ENCODE peak calls at places on chromosome 7, in eight cellular contexts. Q is fibroblast of pulmonary artery, E is AG04450, O is upper lobe of right lung, P is GM06990, I is kidney epithelial cell, R is HCT116, G is cardiac fibroblast. T is an unnamed sample.

GRCh38 chr7:150450491-150450992 is at the start of gene GIMAP8:
- DNase-seq in G (peak), I (no peak), R (no peak), P (no peak), O (peak), E (no peak), Q (no peak), T (no peak)

GRCh38 chr7:447523-447922 is 72.1 kb downstream of the PDGFA start:
- DNase-seq in R (no peak), P (no peak), O (no peak), I (no peak), Q (no peak), E (no peak), G (no peak), T (no peak)

GRCh38 chr7:152761116-152761748 is 1.7 kb downstream of the ACTR3B start:
- DNase-seq in Q (no peak), R (no peak), O (no peak), E (no peak), P (peak), G (no peak), I (peak), T (no peak)

GRCh38 chr7:128899392-128899791 is 11.1 kb downstream of the KCP start:
- DNase-seq in P (no peak), R (no peak), O (no peak), Q (no peak), I (no peak), G (no peak), E (no peak), T (no peak)

GRCh38 chr7:83936056-83936703 is 258.4 kb downstream of the SEMA3A start:
- DNase-seq in R (peak), G (peak), P (no peak), I (peak), Q (peak), O (no peak), E (peak), T (peak)

GRCh38 chr7:82131224-82131623 is 312.4 kb downstream of the CACNA2D1 start:
- DNase-seq in O (no peak), R (no peak), I (no peak), Q (no peak), G (no peak), P (no peak), E (no peak), T (no peak)

GRCh38 chr7:128172963-128173362 is 68.1 kb upstream of the LEP start:
- DNase-seq in O (no peak), P (no peak), E (no peak), R (no peak), Q (no peak), G (no peak), I (no peak), T (no peak)

GRCh38 chr7:691361-692045 is 35.0 kb upstream of the DNAAF5 start:
- DNase-seq in Q (no peak), R (no peak), G (no peak), E (no peak), I (no peak), O (peak), P (no peak), T (no peak)

GRCh38 chr7:17041324-17041723 is 159.5 kb upstream of the AGR3 start:
- DNase-seq in P (no peak), I (peak), O (no peak), R (no peak), G (peak), E (peak), Q (peak), T (no peak)

GRCh38 chr7:22346383-22347107 is 10.4 kb downstream of the RAPGEF5 start:
- DNase-seq in E (no peak), I (no peak), R (no peak), P (no peak), G (no peak), Q (no peak), O (no peak), T (no peak)

GRCh38 chr7:1121886-1122831 is 34.2 kb downstream of the GPER1 start:
- DNase-seq in Q (no peak), P (no peak), E (no peak), I (no peak), R (no peak), O (peak), G (no peak), T (no peak)

GRCh38 chr7:33579117-33579516 is 326.2 kb upstream of the BMPER start:
- DNase-seq in R (no peak), O (no peak), G (no peak), P (no peak), E (no peak), I (no peak), Q (no peak), T (no peak)

GRCh38 chr7:8724080-8724718 is 290.8 kb downstream of the NXPH1 start:
- DNase-seq in P (no peak), I (no peak), R (no peak), Q (no peak), E (no peak), G (no peak), O (no peak), T (peak)

GRCh38 chr7:127588697-127589482 is 679 bp downstream of the ARF5 start:
- DNase-seq in G (peak), Q (peak), O (peak), P (peak), I (no peak), E (peak), R (peak), T (no peak)

GRCh38 chr7:68720722-68721121 is 877.6 kb upstream of the AUTS2 start:
- DNase-seq in R (no peak), P (no peak), I (no peak), E (no peak), Q (peak), G (peak), O (no peak), T (no peak)

GRCh38 chr7:151684408-151685175 is 164.9 kb upstream of the RHEB start:
- DNase-seq in R (no peak), Q (no peak), O (no peak), P (no peak), I (no peak), E (no peak), G (no peak), T (no peak)

GRCh38 chr7:20785211-20786048 is 1.3 kb downstream of the SP8 start:
- DNase-seq in G (no peak), E (no peak), P (no peak), O (no peak), Q (no peak), I (no peak), R (no peak), T (no peak)

GRCh38 chr7:158613481-158613880 is 25.9 kb upstream of the PTPRN2 start:
- DNase-seq in E (no peak), R (no peak), G (peak), P (peak), O (no peak), Q (peak), I (peak), T (peak)

GRCh38 chr7:142603870-142604448 is 145.3 kb upstream of the PRSS1 start:
- DNase-seq in R (peak), O (no peak), E (no peak), I (no peak), Q (peak), G (peak), P (no peak), T (peak)
- H3K4me3 ChIP-seq in R (no peak), O (no peak), E (no peak), I (no peak), Q (peak), G (no peak), P (no peak), T (no peak)

DNA sequence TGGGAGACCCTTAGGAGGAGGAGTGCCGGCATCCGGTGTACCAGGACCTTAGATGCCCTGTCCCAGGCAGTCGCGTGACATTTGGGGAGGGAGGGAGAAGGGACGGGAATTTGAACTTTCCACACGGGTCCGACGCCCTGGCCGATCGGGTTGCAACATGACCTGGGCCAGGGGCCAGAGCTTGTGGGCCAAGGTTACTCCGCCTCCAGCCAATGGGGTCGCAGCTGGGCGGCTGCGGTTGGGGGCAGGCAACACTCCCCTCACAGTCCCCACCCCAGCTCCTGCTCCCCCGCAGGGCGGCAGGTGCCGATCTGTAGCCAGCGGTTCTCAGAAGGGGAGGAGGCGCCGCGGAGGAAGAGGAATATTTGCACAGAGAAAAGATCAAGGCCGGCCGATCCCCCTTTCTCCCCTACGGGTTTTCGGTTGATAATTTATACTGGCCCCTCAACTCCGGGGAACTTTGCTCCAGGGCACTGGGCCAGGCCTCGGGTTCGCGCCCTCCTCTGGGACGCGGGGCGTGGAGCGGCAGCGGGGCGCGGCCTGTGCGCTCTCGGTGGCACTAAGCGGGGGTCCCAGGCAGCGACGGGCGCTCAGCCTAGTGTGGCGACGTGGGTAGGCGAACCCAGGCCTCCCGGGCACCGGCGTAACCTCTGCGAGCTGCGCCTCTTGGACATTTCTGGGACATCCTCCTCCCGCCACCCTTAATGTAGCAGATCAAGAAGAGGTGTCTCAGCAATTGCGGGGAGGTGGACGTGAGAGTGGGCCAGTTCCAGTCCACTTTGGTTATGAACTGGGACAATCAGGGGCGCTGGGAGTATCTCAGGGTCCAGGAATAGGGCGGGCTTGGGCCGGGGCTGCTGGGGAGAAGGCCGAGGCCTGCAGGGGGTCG is 1.2 kb downstream of the MLXIPL start:
- DNase-seq in G (peak), O (peak), I (no peak), P (no peak), E (no peak), Q (peak), R (no peak), T (no peak)
- H3K4me3 ChIP-seq in G (no peak), O (peak), I (peak), P (no peak), E (no peak), Q (no peak), R (peak), T (no peak)

GRCh38 chr7:130254555-130254954 is 12.1 kb upstream of the CPA2 start:
- DNase-seq in O (no peak), G (no peak), E (no peak), I (no peak), P (no peak), Q (no peak), R (no peak), T (no peak)

GRCh38 chr7:130258494-130259078 is 8.1 kb upstream of the CPA2 start:
- DNase-seq in I (no peak), O (no peak), G (no peak), Q (no peak), R (no peak), P (no peak), E (no peak), T (no peak)

GRCh38 chr7:130256716-130257115 is 9.9 kb upstream of the CPA2 start:
- DNase-seq in R (no peak), G (no peak), Q (no peak), E (no peak), O (no peak), I (no peak), P (no peak), T (no peak)
- H3K4me3 ChIP-seq in R (no peak), G (no peak), Q (no peak), E (no peak), O (no peak), I (no peak), P (no peak), T (no peak)

DNA sequence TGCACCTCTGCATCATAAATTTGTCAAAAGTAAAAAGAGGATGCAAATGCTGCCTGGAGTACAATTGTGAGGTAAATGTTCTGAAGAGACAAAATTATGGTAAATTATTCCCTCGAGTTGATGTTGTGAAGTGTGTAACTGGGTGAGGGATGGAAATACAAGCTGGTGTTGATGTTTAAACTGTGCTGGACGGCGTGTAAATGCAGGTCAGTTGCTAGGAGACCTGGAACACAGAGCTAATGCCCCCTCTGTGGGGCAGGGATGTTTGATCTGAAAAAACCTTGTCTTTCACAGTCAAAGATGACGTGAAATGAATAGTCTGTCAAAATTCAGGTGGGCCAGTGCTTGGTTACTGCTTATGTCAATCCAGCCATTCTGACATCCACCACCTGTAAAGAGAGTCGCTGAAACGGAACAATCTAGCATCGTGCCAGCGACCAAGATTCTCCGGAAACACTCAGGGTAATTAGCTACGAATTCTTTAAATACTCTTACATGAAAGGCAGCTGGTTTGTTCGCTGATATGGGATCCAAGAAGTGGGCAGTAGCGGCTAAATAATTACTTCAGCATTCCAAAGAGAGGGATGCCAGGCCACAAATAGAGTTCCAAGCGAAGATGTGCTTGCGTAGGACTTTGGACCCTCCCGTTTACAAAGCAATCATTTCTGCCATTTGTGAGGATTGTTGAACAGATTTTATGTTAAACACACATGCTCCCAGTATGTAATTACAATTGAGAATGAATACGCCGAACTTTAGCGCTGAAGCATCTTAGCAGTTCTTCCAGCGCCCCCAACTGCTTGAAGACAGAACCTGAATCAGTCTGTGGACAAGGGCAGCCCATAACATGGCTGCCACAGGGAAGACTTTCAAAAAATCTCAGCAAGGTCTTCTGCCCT is 7.4 kb upstream of the ASB4 start:
- DNase-seq in G (peak), R (no peak), P (no peak), Q (peak), I (no peak), E (no peak), O (no peak), T (no peak)
- H3K4me3 ChIP-seq in G (no peak), R (no peak), P (no peak), Q (peak), I (peak), E (no peak), O (peak), T (no peak)

GRCh38 chr7:27107391-27107900 is 5.0 kb upstream of the HOXA2 start:
- DNase-seq in G (no peak), O (no peak), Q (no peak), E (no peak), I (no peak), R (no peak), P (no peak), T (no peak)

GRCh38 chr7:27108390-27109127 is 6.1 kb upstream of the HOXA2 start:
- DNase-seq in E (no peak), P (no peak), Q (no peak), I (no peak), G (no peak), O (no peak), R (no peak), T (no peak)

GRCh38 chr7:27106181-27106905 is 3.9 kb upstream of the HOXA2 start:
- DNase-seq in Q (no peak), P (no peak), O (no peak), R (no peak), G (no peak), E (no peak), I (no peak), T (no peak)

GRCh38 chr7:27106906-27107250 is 4.4 kb upstream of the HOXA2 start:
- DNase-seq in G (no peak), O (no peak), R (no peak), Q (no peak), I (no peak), P (no peak), E (no peak), T (no peak)

DNA sequence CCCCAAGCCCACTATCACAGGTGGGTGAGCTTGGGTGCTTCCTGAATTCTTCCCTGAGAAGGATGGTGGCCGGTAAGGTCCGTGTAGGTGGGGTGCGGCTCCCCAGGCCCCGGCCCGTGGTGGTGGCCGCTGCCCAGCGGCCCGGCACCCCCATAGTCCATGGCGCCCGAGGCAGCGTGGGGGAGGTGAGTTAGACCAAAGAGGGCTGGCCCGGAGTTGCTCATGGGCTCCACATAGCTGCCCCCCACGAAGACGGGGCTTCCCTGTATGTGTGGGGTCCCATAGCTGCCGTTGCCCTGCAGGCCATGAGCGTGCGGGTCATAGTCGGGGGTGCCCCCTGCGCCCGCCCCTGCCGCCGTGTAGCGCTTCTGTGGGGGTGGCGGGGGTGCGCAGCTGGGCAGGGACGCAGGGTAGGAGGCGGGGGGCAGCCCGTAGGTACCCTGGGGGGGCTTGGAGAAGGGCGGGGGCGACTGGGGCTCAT is 5.5 kb upstream of the HOXA2 start:
- DNase-seq in R (no peak), O (no peak), G (no peak), E (no peak), I (no peak), Q (no peak), P (no peak), T (no peak)
- H3K4me3 ChIP-seq in R (no peak), O (peak), G (no peak), E (peak), I (peak), Q (no peak), P (no peak), T (no peak)

GRCh38 chr7:107951896-107952295 is 51.1 kb downstream of the LAMB1 start:
- DNase-seq in P (no peak), E (no peak), R (no peak), Q (no peak), O (no peak), G (no peak), I (no peak), T (no peak)

GRCh38 chr7:107951172-107951787 is 51.7 kb downstream of the LAMB1 start:
- DNase-seq in I (no peak), Q (no peak), O (no peak), E (no peak), R (no peak), P (no peak), G (no peak), T (no peak)

GRCh38 chr7:107948645-107949442 is 54.1 kb downstream of the LAMB1 start:
- DNase-seq in P (no peak), E (peak), G (peak), Q (peak), O (no peak), I (peak), R (peak), T (no peak)

GRCh38 chr7:107946881-107947280 is 55.9 kb downstream of the DLD start:
- DNase-seq in P (no peak), E (no peak), I (no peak), R (no peak), G (no peak), Q (no peak), O (no peak), T (no peak)

DNA sequence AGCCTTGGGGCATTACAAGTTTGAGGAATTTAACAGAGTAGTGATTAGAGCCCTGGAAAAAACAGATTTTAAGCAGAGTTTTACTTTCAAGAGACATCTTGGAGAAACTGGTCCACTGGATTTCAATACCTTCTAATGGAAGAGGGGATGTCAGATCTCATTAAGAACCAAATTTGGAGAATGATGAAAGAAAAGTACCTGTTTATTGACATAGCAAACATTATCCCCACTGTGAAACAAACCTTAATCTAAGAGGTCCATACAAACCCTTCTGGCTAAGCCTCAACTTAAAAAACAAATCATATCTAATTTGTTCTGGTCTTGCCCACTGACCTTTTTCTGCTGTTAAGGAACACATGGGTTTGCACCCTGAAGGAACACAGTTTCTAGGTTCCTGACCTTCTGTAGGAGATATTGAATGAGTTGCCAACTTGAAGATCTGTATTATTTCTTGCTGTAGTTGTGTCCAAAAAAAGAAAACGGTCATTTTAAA is 53.5 kb downstream of the LAMB1 start:
- DNase-seq in R (no peak), I (no peak), Q (no peak), P (no peak), E (no peak), O (no peak), G (no peak), T (no peak)
- H3K4me3 ChIP-seq in R (no peak), I (no peak), Q (no peak), P (no peak), E (no peak), O (no peak), G (no peak), T (no peak)

DNA sequence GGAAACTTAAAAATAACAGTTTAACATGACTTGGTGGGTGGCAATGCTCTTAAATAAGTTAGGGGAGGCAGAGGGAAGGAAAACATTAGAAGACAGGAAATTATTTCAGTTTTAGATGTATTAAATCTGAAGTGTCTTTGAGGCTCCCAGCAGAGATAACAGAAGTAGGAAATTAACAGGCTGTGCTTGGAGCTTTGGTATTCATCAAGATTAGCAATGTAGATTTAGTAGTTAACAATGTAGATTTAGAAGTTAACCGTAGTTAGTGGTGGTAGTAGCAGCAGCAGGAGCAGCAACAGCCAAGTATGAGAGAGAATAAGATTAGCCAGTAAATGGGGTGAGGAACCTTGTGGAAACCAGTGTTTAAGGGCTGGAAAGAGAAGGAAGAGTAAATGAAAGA is 48.7 kb upstream of the UBN2 start:
- DNase-seq in Q (no peak), R (no peak), I (no peak), G (no peak), P (no peak), E (no peak), O (no peak), T (no peak)
- H3K4me3 ChIP-seq in Q (no peak), R (no peak), I (no peak), G (no peak), P (no peak), E (no peak), O (no peak), T (no peak)